ENCODE peak calls at places on chromosomes 3 and 15, in five cellular contexts. F, Y, C, J and B are unnamed samples. For H3K36me3, the result is how much of the 10 kb centered on the place peaks cover.

GRCh38 chr3:138114431-138114918 is 933 bp downstream of the DZIP1L start:
- DNase-seq in F (peak), Y (no peak), C (no peak), J (no peak), B (peak)

GRCh38 chr3:30012941-30013543 is 593.4 kb upstream of the TGFBR2 start:
- DNase-seq in F (peak), Y (no peak), C (peak), J (peak), B (peak)

GRCh38 chr3:101253429-101253828 is 66.9 kb downstream of the IMPG2 start:
- DNase-seq in F (no peak), Y (no peak), C (no peak), J (no peak), B (no peak)

GRCh38 chr15:42670441-42670840 is 66.5 kb downstream of the CDAN1 start:
- DNase-seq in F (no peak), Y (no peak), C (no peak), J (no peak), B (no peak)

GRCh38 chr3:122577409-122578028 is at the start of gene PARP15:
- DNase-seq in F (peak), Y (peak), C (no peak), J (no peak), B (peak)

GRCh38 chr15:70182858-70183695 is 85.4 kb upstream of the TLE3 start:
- DNase-seq in F (no peak), Y (no peak), C (no peak), J (no peak), B (no peak)

GRCh38 chr3:99708207-99708745 is 69.9 kb downstream of the COL8A1 start:
- DNase-seq in F (no peak), Y (no peak), C (no peak), J (no peak), B (no peak)

GRCh38 chr3:136942796-136943195 is 15.0 kb upstream of the IL20RB start:
- DNase-seq in F (no peak), Y (no peak), C (no peak), J (no peak), B (no peak)

GRCh38 chr3:179194931-179195330 is 46.8 kb downstream of the PIK3CA start:
- DNase-seq in F (no peak), Y (no peak), C (no peak), J (peak), B (no peak)

GRCh38 chr15:38002883-38003477 is 68.5 kb downstream of the TMCO5A start:
- DNase-seq in F (peak), Y (no peak), C (peak), J (peak), B (peak)

GRCh38 chr3:124101643-124102042 is 109.7 kb upstream of the ROPN1 start:
- DNase-seq in F (no peak), Y (no peak), C (no peak), J (no peak), B (no peak)

GRCh38 chr3:61927332-61927731 is 366.0 kb downstream of the PTPRG start:
- DNase-seq in F (no peak), Y (no peak), C (peak), J (peak), B (peak)

GRCh38 chr3:184172681-184173373 is 1.8 kb upstream of the AP2M1 start:
- DNase-seq in F (no peak), Y (no peak), C (no peak), J (no peak), B (no peak)

GRCh38 chr15:92797168-92798052 is 102.7 kb upstream of the CHD2 start:
- DNase-seq in F (peak), Y (no peak), C (peak), J (peak), B (no peak)

GRCh38 chr15:41006479-41006878 is 53.2 kb downstream of the CHAC1 start:
- DNase-seq in F (no peak), Y (no peak), C (no peak), J (no peak), B (no peak)

GRCh38 chr15:60718661-60719069 is 239.7 kb upstream of the ICE2 start:
- DNase-seq in F (no peak), Y (no peak), C (no peak), J (no peak), B (no peak)

GRCh38 chr3:40704224-40704623 is 179.5 kb downstream of the ZNF621 start:
- DNase-seq in F (no peak), Y (no peak), C (no peak), J (no peak), B (no peak)

GRCh38 chr3:126100688-126101301 is 16.9 kb upstream of the SLC41A3 start:
- DNase-seq in F (no peak), Y (no peak), C (peak), J (no peak), B (peak)

GRCh38 chr15:25866251-25866650 is 3.1 kb upstream of the ATP10A start:
- DNase-seq in F (no peak), Y (no peak), C (no peak), J (no peak), B (no peak)

DNA sequence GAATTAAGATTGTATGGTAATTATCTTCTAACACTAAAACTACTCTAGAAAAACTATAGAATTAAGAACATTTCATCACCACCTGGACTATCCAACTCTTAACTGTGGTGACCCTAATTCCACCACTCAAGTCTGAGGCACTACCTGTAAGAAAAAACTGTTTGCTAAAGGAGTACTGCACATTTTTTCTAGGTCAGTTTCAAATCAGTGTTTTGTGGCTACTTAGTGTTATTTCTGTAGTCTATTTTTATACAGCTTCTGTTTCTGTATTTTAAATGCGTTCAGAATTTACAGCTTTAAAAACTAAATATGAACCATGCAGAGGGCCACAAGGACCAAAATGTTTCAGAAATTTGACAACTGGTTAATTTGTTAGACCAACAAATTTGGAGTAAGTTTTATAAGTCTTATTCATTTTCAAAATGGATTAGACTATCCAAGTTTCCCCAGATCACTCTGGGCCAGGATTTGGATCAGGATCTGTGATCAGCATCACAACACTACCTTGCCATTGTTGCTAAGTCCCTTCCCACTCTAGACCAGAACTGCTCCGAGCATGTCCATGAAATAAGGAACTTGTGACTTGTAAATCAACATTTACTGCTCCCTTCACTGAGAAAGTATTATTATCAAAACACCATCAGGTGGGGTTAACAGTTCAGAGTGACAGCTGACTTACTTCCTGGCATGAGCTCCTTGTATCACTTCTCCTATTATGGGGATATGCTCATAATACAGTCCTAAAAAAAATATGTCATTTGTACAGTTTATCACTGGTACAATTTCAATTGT is 8.6 kb downstream of the GLT8D1 start:
- DNase-seq in F (no peak), Y (no peak), C (no peak), J (no peak), B (no peak)
- H3K36me3 ChIP-seq in F (under half), Y (under half), C (under half), J (under half), B (half or more)

GRCh38 chr3:196254376-196255283 is 32.9 kb downstream of the PCYT1A start:
- DNase-seq in F (no peak), Y (no peak), C (no peak), J (no peak), B (no peak)
- H3K36me3 ChIP-seq in F (under half), Y (under half), C (under half), J (under half), B (under half)

DNA sequence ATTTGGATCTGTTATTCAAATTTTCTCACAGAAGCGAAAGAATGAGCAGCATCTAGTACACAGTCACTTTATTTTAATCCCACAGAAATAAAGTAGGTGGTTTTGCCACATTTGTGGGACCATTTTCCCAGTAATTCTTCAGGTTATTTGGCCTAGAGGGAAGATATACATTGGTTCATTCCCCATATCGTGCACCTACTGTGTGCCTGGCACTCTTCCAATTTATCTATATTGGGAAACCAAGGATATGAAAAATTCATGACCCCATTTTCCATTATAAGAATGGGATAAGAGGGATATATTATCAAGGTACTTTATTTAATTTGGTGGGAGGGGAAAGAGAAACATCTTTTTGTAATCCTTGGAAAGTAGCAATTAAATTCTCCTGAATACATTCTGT is 35.1 kb downstream of the TRIP4 start:
- DNase-seq in F (no peak), Y (no peak), C (no peak), J (no peak), B (no peak)
- H3K36me3 ChIP-seq in F (under half), Y (under half), C (under half), J (under half), B (under half)

GRCh38 chr3:160084998-160085397 is 96.4 kb downstream of the IL12A start:
- DNase-seq in F (no peak), Y (no peak), C (no peak), J (no peak), B (no peak)
- H3K36me3 ChIP-seq in F (under half), Y (under half), C (under half), J (under half), B (under half)

GRCh38 chr3:50118237-50118636 is 29.5 kb downstream of the RBM5 start:
- DNase-seq in F (no peak), Y (no peak), C (no peak), J (no peak), B (no peak)
- H3K36me3 ChIP-seq in F (under half), Y (under half), C (under half), J (half or more), B (under half)